ENCODE peak calls at places on chromosomes 2 and 18, in four cellular contexts. K is brain microvascular endothelial cell, C is PC-9, M is uterus. V is an unnamed sample.

GRCh38 chr2:172196768-172197322 is 94.1 kb upstream of the DLX2 start:
- DNase-seq in K (peak; percentile 27), C (peak; percentile 91), M (no peak), V (peak; percentile 79)

GRCh38 chr2:60331106-60331809 is 222.2 kb downstream of the BCL11A start:
- DNase-seq in K (peak; percentile 11), C (no peak), M (no peak), V (no peak)

GRCh38 chr2:229901819-229902218 is 20.0 kb downstream of the TRIP12 start:
- DNase-seq in K (peak; percentile 59), C (peak; percentile 25), M (no peak), V (peak; percentile 88)

GRCh38 chr2:159982842-159983785 is 79.3 kb downstream of the PLA2R1 start:
- DNase-seq in K (no peak), C (no peak), M (no peak), V (peak; percentile 61)

GRCh38 chr2:220586980-220587549 is 959.6 kb downstream of the SLC4A3 start:
- DNase-seq in K (no peak), C (no peak), M (no peak), V (no peak)

GRCh38 chr18:73136134-73136533 is 268.3 kb upstream of the NETO1 start:
- DNase-seq in K (no peak), C (no peak), M (no peak), V (peak; percentile 31)

GRCh38 chr2:32775954-32776353 is 148.1 kb downstream of the TTC27 start:
- DNase-seq in K (no peak), C (no peak), M (no peak), V (no peak)

GRCh38 chr18:13793819-13794218 is 30.1 kb upstream of the MC5R start:
- DNase-seq in K (no peak), C (no peak), M (no peak), V (no peak)

GRCh38 chr18:10119528-10119927 is 205.7 kb downstream of the VAPA start:
- DNase-seq in K (no peak), C (no peak), M (no peak), V (no peak)

GRCh38 chr2:133252770-133253355 is 315.4 kb downstream of the NCKAP5 start:
- DNase-seq in K (no peak), C (no peak), M (no peak), V (no peak)

GRCh38 chr2:203340791-203341487 is 12.7 kb downstream of the ABI2 start:
- DNase-seq in K (peak; percentile 52), C (peak; percentile 52), M (no peak), V (peak; percentile 76)

GRCh38 chr2:64453710-64454315 is at the start of gene LGALSL:
- DNase-seq in K (peak; percentile 11), C (peak; percentile 88), M (peak; percentile 68), V (peak; percentile 29)

GRCh38 chr2:178530625-178531142 is 50.4 kb downstream of the PLEKHA3 start:
- DNase-seq in K (no peak), C (no peak), M (no peak), V (no peak)

GRCh38 chr18:3675446-3675845 is 225.5 kb downstream of the TGIF1 start:
- DNase-seq in K (no peak), C (peak; percentile 66), M (no peak), V (peak; percentile 16)

GRCh38 chr18:57084331-57085298 is 62.3 kb upstream of the BOD1L2 start:
- DNase-seq in K (no peak), C (no peak), M (no peak), V (no peak)

GRCh38 chr2:114784046-114784445 is 341.6 kb downstream of the DPP10 start:
- DNase-seq in K (no peak), C (no peak), M (no peak), V (no peak)

GRCh38 chr2:48968011-48968410 is 186.3 kb downstream of the FSHR start:
- DNase-seq in K (no peak), C (no peak), M (no peak), V (no peak)

GRCh38 chr2:127406454-127406853 is 11.8 kb upstream of the PROC start:
- DNase-seq in K (no peak), C (no peak), M (no peak), V (no peak)

GRCh38 chr2:44836174-44836573 is 105.3 kb upstream of the SIX3 start:
- DNase-seq in K (no peak), C (no peak), M (no peak), V (no peak)

DNA sequence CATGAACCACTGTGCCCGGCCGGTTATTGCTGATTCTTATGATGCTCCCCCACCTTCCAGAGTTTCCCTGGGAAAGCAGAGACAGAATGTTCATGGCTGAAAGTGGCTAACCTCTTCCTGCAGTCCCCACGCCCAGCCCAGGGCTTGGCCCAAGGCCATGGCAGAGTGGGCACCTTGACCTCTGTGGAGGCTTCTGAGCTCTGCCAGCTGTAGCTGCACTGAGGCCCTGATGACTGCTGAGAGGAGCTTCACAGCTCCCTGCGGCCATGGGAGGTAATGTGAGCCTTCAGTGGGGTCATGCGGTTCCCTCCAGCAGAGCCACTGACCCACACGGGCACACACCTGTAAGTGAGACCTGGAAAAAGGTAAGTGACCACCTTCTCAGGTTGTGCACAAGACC is 13.3 kb downstream of the EFHD1 start:
- DNase-seq in K (no peak), C (no peak), M (no peak), V (no peak)
- TF ChIP-seq CTCF in K (no peak), C (no peak), M (no peak), V (no peak)

GRCh38 chr2:145752091-145752806 is 1232.3 kb upstream of the ZEB2 start:
- DNase-seq in K (peak; percentile 70), C (peak; percentile 41), M (no peak), V (peak; percentile 91)
- H3K4me3 ChIP-seq in K (no peak overlapping the region), C (no peak overlapping the region), M (no peak overlapping the region), V (no peak overlapping the region)

DNA sequence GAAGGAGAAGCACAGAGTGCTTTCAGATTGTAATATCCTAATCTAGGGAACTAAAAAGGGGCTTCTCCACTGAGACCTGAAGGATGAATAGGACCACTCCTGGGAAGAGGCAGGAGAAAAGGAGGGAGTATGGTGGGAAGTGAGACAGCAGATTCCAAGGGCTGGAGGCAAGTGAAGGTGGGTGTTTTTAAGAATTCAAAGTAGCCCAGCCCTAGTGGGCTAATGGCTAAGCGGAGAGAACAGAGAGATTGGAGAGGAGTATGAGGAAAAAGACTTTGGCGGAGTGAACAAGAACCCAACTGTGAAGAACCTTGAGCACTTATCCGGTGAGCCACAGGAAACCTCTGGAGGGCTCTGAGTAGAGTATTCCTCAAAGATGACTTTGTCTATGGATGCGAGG is 142.5 kb downstream of the COPS8 start:
- DNase-seq in K (no peak), C (no peak), M (no peak), V (no peak)
- TF ChIP-seq CTCF in K (no peak), C (no peak), M (no peak), V (no peak)

GRCh38 chr2:54589038-54589339 is 132.9 kb downstream of the SPTBN1 start:
- DNase-seq in K (no peak), C (no peak), M (no peak), V (no peak)
- H3K4me3 ChIP-seq in K (no peak overlapping the region), C (no peak overlapping the region), M (no peak overlapping the region), V (no peak overlapping the region)

DNA sequence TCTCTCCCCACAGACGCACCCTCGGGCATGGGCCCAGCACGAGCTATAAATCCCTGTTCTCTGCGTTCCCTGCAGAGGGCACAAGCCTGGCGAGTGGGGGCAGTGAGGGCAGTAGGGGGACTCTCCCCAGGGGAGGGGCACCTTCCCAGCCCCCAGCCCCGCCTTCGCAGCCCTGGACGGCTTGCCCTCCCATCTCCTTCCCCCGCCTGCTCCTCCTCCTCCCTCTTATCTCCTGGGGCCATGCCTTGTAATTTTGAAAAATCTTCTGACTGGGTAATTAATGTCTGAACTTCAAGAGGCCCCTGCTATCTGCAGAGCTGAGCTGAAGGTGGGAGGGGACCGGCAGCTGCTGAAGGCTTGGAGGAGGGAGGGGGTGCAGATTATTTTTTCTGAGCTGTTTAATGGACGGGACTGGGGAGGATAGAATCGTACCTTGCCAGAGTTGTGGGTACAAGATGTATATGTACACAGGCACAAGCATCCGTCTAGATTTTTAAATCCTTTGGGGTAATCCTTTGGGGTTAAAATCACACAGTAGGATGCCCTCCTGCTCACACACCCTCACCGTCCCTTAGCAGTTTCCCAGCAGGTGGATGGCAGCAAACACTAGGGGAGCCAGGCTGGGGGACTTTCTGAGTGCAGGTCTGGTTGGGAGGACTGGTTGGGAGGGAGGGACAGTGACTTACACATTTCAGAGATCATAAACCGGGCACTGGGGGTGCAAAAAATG is 121.9 kb downstream of the SMAD7 start:
- DNase-seq in K (no peak), C (no peak), M (peak; percentile 22), V (no peak)
- TF ChIP-seq CTCF in K (peak; percentile 35), C (no peak), M (no peak), V (no peak)

DNA sequence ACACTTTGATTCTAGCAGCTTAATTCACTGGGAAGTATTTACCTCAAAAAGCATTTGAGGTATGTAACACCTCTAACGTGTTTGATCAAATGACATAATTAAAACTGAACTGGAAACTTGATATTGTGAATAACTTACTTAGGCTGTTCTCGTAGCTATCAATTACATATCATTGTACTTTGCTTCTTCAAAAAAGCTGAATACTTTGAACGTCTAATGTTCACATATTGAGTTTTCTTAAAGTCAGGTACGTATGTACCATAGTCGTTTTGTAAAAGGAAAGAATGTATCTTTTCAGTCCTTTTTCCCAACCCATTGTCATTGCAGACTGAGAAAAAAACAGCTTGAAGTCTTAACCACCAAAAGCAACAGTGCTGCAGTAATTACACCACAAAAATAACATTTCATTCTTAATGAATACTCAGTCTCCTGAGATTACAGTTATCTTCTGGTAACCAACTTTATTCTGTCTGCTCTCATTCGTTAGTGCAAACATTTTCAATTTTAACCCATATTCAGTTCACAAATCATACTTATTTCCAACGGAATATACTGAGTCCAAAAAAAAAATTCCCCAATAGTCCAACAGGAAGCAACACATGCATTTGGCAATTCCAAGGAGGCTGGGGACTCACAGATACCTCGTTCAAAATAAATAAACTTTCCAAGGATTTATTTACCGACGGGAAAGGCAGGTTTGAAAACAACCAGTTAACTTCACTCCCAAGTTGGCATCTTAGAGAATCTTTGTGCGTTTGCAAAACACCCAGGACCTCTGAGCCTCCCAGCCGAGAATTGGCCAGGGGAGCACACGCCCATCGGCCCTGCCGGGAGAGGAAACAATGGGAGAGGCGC is 1.1 kb downstream of the CHN1 start:
- DNase-seq in K (no peak), C (peak; percentile 32), M (no peak), V (peak; percentile 24)
- H3K4me3 ChIP-seq in K (peak overlapping the region; percentile 67), C (peak overlapping the region; percentile 77), M (peak overlapping the region; percentile 94), V (peak overlapping the region; percentile 51)

DNA sequence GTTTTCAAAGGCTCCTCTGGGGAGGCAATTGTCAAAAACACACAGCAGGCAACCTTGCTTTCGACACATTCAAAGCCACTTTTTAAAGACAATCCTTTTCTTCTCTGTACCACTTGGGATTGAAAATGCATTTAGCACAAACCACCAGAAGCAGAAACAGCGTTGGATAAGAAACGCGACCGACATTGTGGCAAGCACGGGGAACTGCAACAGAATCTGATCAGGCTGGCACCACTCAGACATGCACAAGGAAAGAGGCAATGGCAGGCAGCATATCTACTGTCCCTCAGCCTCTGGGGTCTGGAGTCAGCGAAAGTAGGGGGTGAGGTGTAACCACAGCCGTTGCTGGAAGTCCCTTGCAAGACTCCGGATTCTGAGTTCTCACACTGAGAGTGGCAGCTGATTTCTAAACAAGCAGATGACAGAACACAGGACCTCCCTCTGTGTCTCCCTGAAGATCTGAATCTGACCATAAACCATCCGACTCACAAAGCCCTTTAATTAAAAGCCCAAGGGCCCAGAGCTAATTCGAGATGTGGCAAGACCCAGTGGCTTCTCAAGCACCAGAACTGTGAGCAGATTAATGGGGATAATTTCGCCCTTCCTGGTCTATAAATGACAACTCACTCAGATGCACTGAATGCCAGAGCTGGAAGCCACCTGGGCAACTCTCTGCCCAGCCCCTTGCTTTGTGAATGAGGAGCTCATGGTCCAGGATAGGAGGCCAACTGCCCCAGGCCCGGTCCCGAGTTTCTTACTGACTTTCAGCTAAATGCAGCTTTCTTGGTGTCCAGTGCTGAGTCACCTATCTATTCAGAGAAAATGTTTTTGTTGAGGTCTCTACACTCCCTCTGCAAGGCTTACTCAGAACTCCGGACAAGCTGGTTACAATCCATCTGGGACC is 29.6 kb downstream of the CYRIA start:
- DNase-seq in K (peak; percentile 72), C (no peak), M (no peak), V (peak; percentile 80)
- TF ChIP-seq CTCF in K (peak; percentile 16), C (no peak), M (no peak), V (peak; percentile 8)